ENCODE peak calls at places on chromosome 18, in five cellular contexts. U is activated CD4-positive, CD25-positive, alpha-beta regulatory T cell; W is anterior cingulate cortex; S is posterior vena cava; F is NCI-H774. T is an unnamed sample.

GRCh38 chr18:52348209-52348608 is 8.2 kb downstream of the DCC start:
- DNase-seq in U (no peak), W (no peak), S (no peak), F (no peak), T (no peak)

GRCh38 chr18:50722311-50722710 is 97.5 kb downstream of the MRO start:
- DNase-seq in U (no peak), W (no peak), S (peak), F (no peak), T (no peak)

GRCh38 chr18:58615150-58616132 is 13.4 kb downstream of the ALPK2 start:
- DNase-seq in U (peak), W (no peak), S (no peak), F (no peak), T (peak)

GRCh38 chr18:74840492-74841167 is 243.0 kb downstream of the ZNF407 start:
- DNase-seq in U (no peak), W (no peak), S (no peak), F (no peak), T (no peak)

GRCh38 chr18:9952633-9953416 is 39.0 kb downstream of the VAPA start:
- DNase-seq in U (no peak), W (no peak), S (no peak), F (no peak), T (no peak)

GRCh38 chr18:848062-848795 is 36.2 kb upstream of the YES1 start:
- DNase-seq in U (no peak), W (no peak), S (no peak), F (no peak), T (no peak)

GRCh38 chr18:58379443-58379842 is 249.4 kb downstream of the ALPK2 start:
- DNase-seq in U (no peak), W (no peak), S (peak), F (no peak), T (no peak)

GRCh38 chr18:28045880-28046279 is 131.1 kb downstream of the CDH2 start:
- DNase-seq in U (no peak), W (no peak), S (no peak), F (no peak), T (no peak)

GRCh38 chr18:9343577-9343976 is 9.0 kb downstream of the TWSG1 start:
- DNase-seq in U (no peak), W (no peak), S (no peak), F (no peak), T (no peak)

GRCh38 chr18:841647-842370 is 29.8 kb upstream of the YES1 start:
- DNase-seq in U (no peak), W (no peak), S (no peak), F (no peak), T (no peak)

GRCh38 chr18:55485666-55486065 is 102.3 kb downstream of the TCF4 start:
- DNase-seq in U (no peak), W (no peak), S (no peak), F (no peak), T (no peak)

GRCh38 chr18:2515408-2515807 is 55.9 kb downstream of the METTL4 start:
- DNase-seq in U (no peak), W (no peak), S (no peak), F (no peak), T (no peak)

GRCh38 chr18:22556271-22556990 is 138.7 kb upstream of the CTAGE1 start:
- DNase-seq in U (no peak), W (no peak), S (peak), F (no peak), T (no peak)

GRCh38 chr18:32389868-32390267 is 80.8 kb downstream of the GAREM1 start:
- DNase-seq in U (no peak), W (no peak), S (no peak), F (peak), T (no peak)

GRCh38 chr18:13452448-13452811 is 233.9 kb downstream of the LDLRAD4 start:
- DNase-seq in U (no peak), W (peak), S (no peak), F (no peak), T (no peak)

GRCh38 chr18:596288-596881 is 403 bp upstream of the CLUL1 start:
- DNase-seq in U (no peak), W (peak), S (no peak), F (peak), T (no peak)